ENCODE peak calls at places on chromosomes 2 and 18, in seven cellular contexts. E, X, B, U, J, G and N are unnamed samples.

GRCh38 chr2:226338825-226339224 is 460.8 kb downstream of the IRS1 start:
- DNase-seq in E (no peak), X (no peak), B (no peak), U (no peak), J (no peak), G (no peak), N (no peak)

GRCh38 chr2:236311286-236311685 is 47.1 kb upstream of the ASB18 start:
- DNase-seq in E (no peak), X (no peak), B (no peak), U (no peak), J (no peak), G (no peak), N (no peak)

GRCh38 chr2:69012310-69013122 is 463 bp upstream of the ANTXR1 start:
- DNase-seq in E (peak; percentile 66), X (peak; percentile 78), B (peak; percentile 54), U (no peak), J (peak; percentile 76), G (peak; percentile 84), N (peak; percentile 76)

GRCh38 chr2:212811036-212811805 is 272.6 kb upstream of the ERBB4 start:
- DNase-seq in E (no peak), X (no peak), B (no peak), U (no peak), J (no peak), G (no peak), N (no peak)

GRCh38 chr2:64792310-64792709 is 138.6 kb upstream of the SERTAD2 start:
- DNase-seq in E (no peak), X (no peak), B (no peak), U (no peak), J (no peak), G (no peak), N (no peak)

GRCh38 chr18:34224423-34225217 is at the start of gene NOL4:
- DNase-seq in E (no peak), X (no peak), B (peak; percentile 48), U (peak; percentile 58), J (no peak), G (peak; percentile 67), N (no peak)

GRCh38 chr18:65057439-65058083 is 693.3 kb upstream of the CDH7 start:
- DNase-seq in E (no peak), X (no peak), B (no peak), U (no peak), J (no peak), G (no peak), N (no peak)

GRCh38 chr2:193556766-193557470 is 1362.2 kb upstream of the TMEFF2 start:
- DNase-seq in E (no peak), X (no peak), B (no peak), U (no peak), J (no peak), G (no peak), N (no peak)

GRCh38 chr2:235591231-235591730 is 97.4 kb downstream of the AGAP1 start:
- DNase-seq in E (no peak), X (no peak), B (no peak), U (no peak), J (no peak), G (no peak), N (no peak)

GRCh38 chr18:2547477-2548087 is 23.7 kb downstream of the METTL4 start:
- DNase-seq in E (peak; percentile 33), X (no peak), B (no peak), U (no peak), J (peak; percentile 14), G (no peak), N (no peak)

GRCh38 chr2:160229591-160229990 is 29.5 kb upstream of the ITGB6 start:
- DNase-seq in E (no peak), X (no peak), B (no peak), U (no peak), J (no peak), G (no peak), N (no peak)

GRCh38 chr2:65940856-65941255 is 494.1 kb upstream of the MEIS1 start:
- DNase-seq in E (no peak), X (no peak), B (no peak), U (no peak), J (no peak), G (no peak), N (no peak)

GRCh38 chr18:67517224-67517765 is 775 bp upstream of the DSEL start:
- DNase-seq in E (no peak), X (peak; percentile 22), B (peak; percentile 42), U (no peak), J (peak; percentile 73), G (peak; percentile 80), N (no peak)

GRCh38 chr2:566379-567313 is 110.6 kb downstream of the TMEM18 start:
- DNase-seq in E (no peak), X (no peak), B (no peak), U (no peak), J (no peak), G (no peak), N (no peak)

GRCh38 chr18:58316943-58317342 is 272.9 kb downstream of the NEDD4L start:
- DNase-seq in E (no peak), X (no peak), B (no peak), U (no peak), J (no peak), G (no peak), N (no peak)

GRCh38 chr18:37476182-37476581 is 89.4 kb downstream of the CELF4 start:
- DNase-seq in E (peak; percentile 70), X (no peak), B (no peak), U (no peak), J (no peak), G (no peak), N (no peak)

GRCh38 chr2:3520591-3520990 is 1.3 kb upstream of the ADI1 start:
- DNase-seq in E (no peak), X (no peak), B (peak; percentile 24), U (no peak), J (no peak), G (no peak), N (no peak)

GRCh38 chr2:230358305-230358704 is 31.3 kb downstream of the SP140L start:
- DNase-seq in E (no peak), X (no peak), B (no peak), U (no peak), J (no peak), G (no peak), N (no peak)

GRCh38 chr18:27394687-27395086 is 209.6 kb upstream of the CHST9 start:
- DNase-seq in E (no peak), X (no peak), B (no peak), U (no peak), J (no peak), G (no peak), N (no peak)

GRCh38 chr2:107393516-107393915 is 433.2 kb upstream of the RGPD4 start:
- DNase-seq in E (no peak), X (no peak), B (no peak), U (no peak), J (no peak), G (no peak), N (no peak)

GRCh38 chr2:46160326-46160725 is 136.9 kb upstream of the EPAS1 start:
- DNase-seq in E (no peak), X (no peak), B (no peak), U (no peak), J (no peak), G (no peak), N (no peak)

GRCh38 chr2:238423561-238424312 is 3.0 kb upstream of the ASB1 start:
- DNase-seq in E (no peak), X (no peak), B (no peak), U (no peak), J (no peak), G (no peak), N (no peak)

GRCh38 chr2:223995569-223995968 is 38.3 kb downstream of the MRPL44 start:
- DNase-seq in E (no peak), X (no peak), B (no peak), U (no peak), J (no peak), G (no peak), N (no peak)

GRCh38 chr2:18684202-18685040 is 95.1 kb upstream of the NT5C1B start:
- DNase-seq in E (no peak), X (no peak), B (no peak), U (no peak), J (no peak), G (no peak), N (no peak)

DNA sequence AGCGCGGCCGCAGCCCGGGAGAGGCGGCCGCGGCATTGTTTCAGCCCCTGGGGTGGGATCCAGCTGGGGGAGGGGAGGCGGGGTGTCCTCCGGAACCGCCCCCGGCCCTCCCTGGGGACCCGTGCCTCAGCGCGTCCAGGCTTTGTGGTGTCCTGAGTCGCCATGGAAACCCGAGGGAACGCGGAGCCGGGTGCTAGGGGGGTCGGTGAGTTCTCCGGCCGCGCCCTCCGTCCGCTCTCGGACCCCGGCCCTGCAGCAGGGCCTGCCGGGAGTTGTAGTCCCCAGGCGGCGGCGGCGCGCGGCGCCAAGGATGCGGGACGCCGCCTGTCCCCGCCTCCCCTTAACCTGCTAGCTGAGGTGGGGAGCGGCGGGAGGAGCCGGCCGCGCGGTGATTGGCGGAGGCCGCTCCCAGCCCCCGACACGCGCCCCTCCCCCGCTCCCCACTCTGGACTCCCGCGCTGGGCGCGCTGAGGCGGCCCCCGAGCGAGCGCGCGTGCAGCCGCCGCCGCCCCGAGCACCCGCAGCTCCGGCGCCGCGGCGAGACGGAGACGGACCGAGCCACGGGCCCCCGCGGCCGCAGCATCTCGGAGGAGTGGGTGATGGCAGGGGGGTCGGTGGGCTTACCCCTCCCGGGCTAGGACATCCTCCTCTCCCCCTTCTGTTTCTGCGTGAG is at the start of gene DPYSL5:
- DNase-seq in E (peak; percentile 44), X (no peak), B (no peak), U (no peak), J (no peak), G (no peak), N (no peak)
- H3K27ac ChIP-seq in E (no peak within 1 kb of the TSS), X (no peak within 1 kb of the TSS), B (no peak within 1 kb of the TSS), U (no peak within 1 kb of the TSS), J (no peak within 1 kb of the TSS), G (no peak within 1 kb of the TSS), N (no peak within 1 kb of the TSS)

GRCh38 chr18:23503038-23503966 is at the start of gene RMC1:
- DNase-seq in E (peak; percentile 98), X (peak; percentile 98), B (peak; percentile 98), U (peak; percentile 98), J (peak; percentile 93), G (peak; percentile 98), N (peak; percentile 98)
- TF ChIP-seq POLR2A in E (peak; percentile 97), X (peak; percentile 87), B (peak; percentile 90), U (peak; percentile 82), J (peak; percentile 43), G (peak; percentile 91), N (peak; percentile 27)

DNA sequence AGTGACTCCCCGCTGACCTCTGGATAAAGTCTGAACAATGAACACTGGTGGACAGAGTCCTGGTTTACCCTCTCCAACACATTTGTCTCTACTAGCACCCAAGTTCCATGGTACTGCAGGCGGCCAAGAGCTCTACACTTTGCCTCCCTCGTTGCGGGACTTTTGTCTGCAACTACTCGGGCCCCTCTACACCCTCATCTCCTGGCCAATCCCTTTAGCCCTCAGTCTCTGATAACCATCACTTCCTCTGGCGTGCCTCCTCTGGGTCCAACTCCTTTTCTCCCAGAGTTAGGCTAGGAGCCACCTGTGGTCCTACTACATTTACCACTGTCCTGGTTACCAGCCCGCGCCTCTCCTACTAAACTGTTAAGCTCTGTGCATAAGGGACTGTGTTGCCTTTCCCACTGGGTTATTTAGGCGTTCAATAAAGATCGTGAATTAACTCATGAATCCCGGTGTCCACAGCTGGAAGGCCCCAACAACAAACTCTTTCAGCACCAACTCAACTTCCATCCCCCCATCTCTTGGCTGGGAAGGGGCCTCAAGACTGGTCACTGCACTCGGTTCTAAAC is 757 bp downstream of the HDHD2 start:
- DNase-seq in E (peak; percentile 72), X (no peak), B (no peak), U (no peak), J (no peak), G (no peak), N (no peak)
- H3K27ac ChIP-seq in E (peak overlapping the region; percentile 83), X (peak overlapping the region; percentile 96), B (peak overlapping the region; percentile 84), U (peak overlapping the region; percentile 86), J (peak overlapping the region; percentile 93), G (peak overlapping the region; percentile 90), N (peak overlapping the region; percentile 89)

GRCh38 chr18:74897971-74898657 is 300.4 kb downstream of the ZNF407 start:
- DNase-seq in E (no peak), X (no peak), B (no peak), U (no peak), J (no peak), G (no peak), N (no peak)
- TF ChIP-seq POLR2A in E (no peak), X (no peak), B (no peak), U (no peak), J (no peak), G (no peak), N (no peak)